ENCODE peak calls at places on chromosomes 4 and X, in four cellular contexts. One of them, this sample, is unnamed.

GRCh38 chr4:69096111-69096656 is at the start of gene UGT2B7:
- DNase-seq in breast epithelium: no peak
- DNase-seq in AG09309: no peak
- DNase-seq in PC-3: peak
- DNase-seq in this sample: no peak

GRCh38 chrX:31609130-31609529 is 537.3 kb upstream of the FTHL17 start:
- DNase-seq in breast epithelium: no peak
- DNase-seq in AG09309: peak
- DNase-seq in PC-3: peak
- DNase-seq in this sample: no peak

GRCh38 chr4:145861331-145862318 is 77.0 kb downstream of the ZNF827 start:
- DNase-seq in breast epithelium: no peak
- DNase-seq in AG09309: no peak
- DNase-seq in PC-3: no peak
- DNase-seq in this sample: no peak

GRCh38 chr4:181528570-181529184 is 714.5 kb upstream of the TENM3 start:
- DNase-seq in breast epithelium: peak
- DNase-seq in AG09309: peak
- DNase-seq in PC-3: peak
- DNase-seq in this sample: no peak

GRCh38 chr4:2702361-2702760 is 53.8 kb downstream of the TNIP2 start:
- DNase-seq in breast epithelium: no peak
- DNase-seq in AG09309: no peak
- DNase-seq in PC-3: no peak
- DNase-seq in this sample: no peak

GRCh38 chr4:6177587-6178197 is 22.7 kb downstream of the JAKMIP1 start:
- DNase-seq in breast epithelium: no peak
- DNase-seq in AG09309: no peak
- DNase-seq in PC-3: no peak
- DNase-seq in this sample: no peak

GRCh38 chrX:151981129-151981528 is 6.7 kb upstream of the GABRE start:
- DNase-seq in breast epithelium: no peak
- DNase-seq in AG09309: peak
- DNase-seq in PC-3: peak
- DNase-seq in this sample: no peak

GRCh38 chr4:144894525-144894924 is 203.5 kb downstream of the ANAPC10 start:
- DNase-seq in breast epithelium: no peak
- DNase-seq in AG09309: no peak
- DNase-seq in PC-3: peak
- DNase-seq in this sample: no peak

GRCh38 chr4:103887191-103887590 is 167.4 kb upstream of the TACR3 start:
- DNase-seq in breast epithelium: no peak
- DNase-seq in AG09309: no peak
- DNase-seq in PC-3: no peak
- DNase-seq in this sample: no peak

GRCh38 chrX:107542500-107542899 is 85.8 kb upstream of the PRPS1 start:
- DNase-seq in breast epithelium: no peak
- DNase-seq in AG09309: no peak
- DNase-seq in PC-3: peak
- DNase-seq in this sample: no peak

GRCh38 chr4:147019061-147019460 is 73.4 kb upstream of the TTC29 start:
- DNase-seq in breast epithelium: peak
- DNase-seq in AG09309: peak
- DNase-seq in PC-3: peak
- DNase-seq in this sample: no peak

GRCh38 chr4:113971706-113972360 is 7.6 kb downstream of the ARSJ start:
- DNase-seq in breast epithelium: no peak
- DNase-seq in AG09309: no peak
- DNase-seq in PC-3: peak
- DNase-seq in this sample: no peak

GRCh38 chr4:168585168-168586091 is 88.6 kb downstream of the PALLD start:
- DNase-seq in breast epithelium: peak
- DNase-seq in AG09309: peak
- DNase-seq in PC-3: peak
- DNase-seq in this sample: no peak

GRCh38 chr4:137122876-137123275 is 409.4 kb downstream of the PCDH18 start:
- DNase-seq in breast epithelium: no peak
- DNase-seq in AG09309: no peak
- DNase-seq in PC-3: no peak
- DNase-seq in this sample: no peak

GRCh38 chr4:3820806-3821579 is 54.8 kb downstream of the ADRA2C start:
- DNase-seq in breast epithelium: no peak
- DNase-seq in AG09309: no peak
- DNase-seq in PC-3: no peak
- DNase-seq in this sample: no peak

GRCh38 chrX:125436855-125437254 is 117.2 kb downstream of the TEX13C start:
- DNase-seq in breast epithelium: no peak
- DNase-seq in AG09309: no peak
- DNase-seq in PC-3: peak
- DNase-seq in this sample: no peak

GRCh38 chr4:87807402-87807801 is 8.0 kb downstream of the IBSP start:
- DNase-seq in breast epithelium: no peak
- DNase-seq in AG09309: peak
- DNase-seq in PC-3: peak
- DNase-seq in this sample: no peak

GRCh38 chr4:186554485-186554884 is 882 bp downstream of the MTNR1A start:
- DNase-seq in breast epithelium: no peak
- DNase-seq in AG09309: no peak
- DNase-seq in PC-3: peak
- DNase-seq in this sample: no peak

GRCh38 chrX:150936556-150936955 is 38.1 kb upstream of the CD99L2 start:
- DNase-seq in breast epithelium: no peak
- DNase-seq in AG09309: peak
- DNase-seq in PC-3: no peak
- DNase-seq in this sample: no peak

GRCh38 chr4:88858752-88859151 is 161.1 kb upstream of the NAP1L5 start:
- DNase-seq in breast epithelium: no peak
- DNase-seq in AG09309: no peak
- DNase-seq in PC-3: no peak
- DNase-seq in this sample: no peak

GRCh38 chrX:110806145-110806544 is 10.5 kb upstream of the CHRDL1 start:
- DNase-seq in breast epithelium: no peak
- DNase-seq in AG09309: peak
- DNase-seq in PC-3: no peak
- DNase-seq in this sample: no peak

GRCh38 chr4:148634476-148634875 is 192.3 kb upstream of the NR3C2 start:
- DNase-seq in breast epithelium: no peak
- DNase-seq in AG09309: no peak
- DNase-seq in PC-3: peak
- DNase-seq in this sample: no peak

GRCh38 chr4:9994246-9994847 is 26.9 kb downstream of the SLC2A9 start:
- DNase-seq in breast epithelium: no peak
- DNase-seq in AG09309: no peak
- DNase-seq in PC-3: no peak
- DNase-seq in this sample: no peak

GRCh38 chr4:154549894-154550790 is at the start of gene PLRG1:
- DNase-seq in breast epithelium: peak
- DNase-seq in AG09309: peak
- DNase-seq in PC-3: peak
- DNase-seq in this sample: peak
- TF ChIP-seq CTCF in breast epithelium: peak
- TF ChIP-seq CTCF in AG09309: no peak
- TF ChIP-seq CTCF in PC-3: no peak
- TF ChIP-seq CTCF in this sample: no peak

DNA sequence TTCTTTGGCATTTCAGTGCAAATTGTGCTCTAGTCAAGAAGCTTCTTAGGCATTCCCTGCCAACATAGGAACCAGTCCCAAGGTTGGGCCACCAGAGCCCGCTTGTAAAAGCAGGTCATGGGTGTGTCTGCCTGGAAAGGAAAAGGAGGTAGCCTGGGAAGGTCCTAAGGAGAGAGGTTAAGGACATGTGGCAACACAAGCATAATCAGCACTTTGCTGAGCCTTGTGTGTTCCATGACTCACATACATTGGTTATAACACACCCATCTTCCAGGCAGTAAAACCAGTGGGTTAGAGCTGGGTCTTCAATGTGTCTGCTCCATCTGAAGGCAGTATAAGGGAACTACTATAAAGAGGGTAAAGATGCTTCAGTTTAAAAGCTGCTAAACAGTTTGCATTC is 165.0 kb downstream of the FHIP1A start:
- DNase-seq in breast epithelium: no peak
- DNase-seq in AG09309: no peak
- DNase-seq in PC-3: peak
- DNase-seq in this sample: no peak
- TF ChIP-seq CTCF in breast epithelium: no peak
- TF ChIP-seq CTCF in AG09309: no peak
- TF ChIP-seq CTCF in PC-3: peak
- TF ChIP-seq CTCF in this sample: no peak

DNA sequence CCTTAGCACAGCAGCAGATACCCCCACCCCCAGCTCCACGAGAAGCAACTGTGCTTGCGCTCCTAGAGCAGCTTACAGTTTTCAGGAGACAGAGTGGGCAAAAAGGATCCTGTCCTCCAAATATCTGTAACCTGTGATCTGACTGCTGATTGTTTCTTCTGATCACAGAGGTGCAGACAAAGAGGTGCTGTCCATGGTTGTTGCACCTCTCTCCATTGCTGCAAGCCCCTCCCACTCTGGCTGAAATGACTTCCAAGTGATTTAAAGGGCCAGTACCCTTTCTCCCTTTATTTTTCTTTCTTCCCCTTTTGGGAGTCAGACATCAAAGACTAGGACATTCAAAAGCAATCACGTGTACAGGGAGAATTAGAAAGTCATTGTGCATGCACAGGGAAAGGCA is 205.3 kb upstream of the GEMIN8 start:
- DNase-seq in breast epithelium: no peak
- DNase-seq in AG09309: no peak
- DNase-seq in PC-3: peak
- DNase-seq in this sample: no peak
- TF ChIP-seq CTCF in breast epithelium: no peak
- TF ChIP-seq CTCF in AG09309: no peak
- TF ChIP-seq CTCF in PC-3: no peak
- TF ChIP-seq CTCF in this sample: no peak

DNA sequence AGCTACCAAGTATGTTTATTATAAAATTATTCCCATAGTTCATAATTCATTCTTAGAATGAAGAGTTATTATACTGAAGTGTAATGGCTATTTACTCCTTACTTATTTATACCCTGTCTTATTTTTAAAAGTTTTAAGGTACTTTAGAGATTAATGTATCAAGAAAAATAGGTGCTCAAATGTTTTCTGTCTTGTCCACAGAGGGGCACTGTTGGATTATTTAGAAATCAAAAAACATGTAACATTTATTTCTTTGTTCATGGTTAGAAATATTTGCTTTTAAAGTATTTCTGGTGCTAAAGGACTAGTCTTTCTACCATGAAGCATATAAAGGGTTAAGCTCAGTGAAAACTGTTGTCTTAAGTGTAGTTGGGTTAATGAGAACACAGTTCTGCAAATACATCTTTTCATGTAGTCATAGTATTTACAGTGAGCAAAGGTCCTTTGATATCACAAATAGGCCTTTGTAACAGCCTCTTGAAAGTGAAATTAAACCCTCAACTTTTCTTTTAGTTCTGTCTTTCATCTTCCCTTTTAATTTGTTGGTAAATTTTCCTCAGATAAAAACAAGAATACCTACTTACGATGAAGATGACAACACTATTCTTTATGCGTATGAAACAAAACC is 7.7 kb downstream of the SCML1 start:
- DNase-seq in breast epithelium: no peak
- DNase-seq in AG09309: no peak
- DNase-seq in PC-3: peak
- DNase-seq in this sample: no peak
- TF ChIP-seq CTCF in breast epithelium: peak
- TF ChIP-seq CTCF in AG09309: peak
- TF ChIP-seq CTCF in PC-3: peak
- TF ChIP-seq CTCF in this sample: peak

GRCh38 chrX:38192007-38192625 is 28.6 kb downstream of the SRPX start:
- DNase-seq in breast epithelium: no peak
- DNase-seq in AG09309: no peak
- DNase-seq in PC-3: peak
- DNase-seq in this sample: no peak
- TF ChIP-seq CTCF in breast epithelium: no peak
- TF ChIP-seq CTCF in AG09309: peak
- TF ChIP-seq CTCF in PC-3: peak
- TF ChIP-seq CTCF in this sample: peak

DNA sequence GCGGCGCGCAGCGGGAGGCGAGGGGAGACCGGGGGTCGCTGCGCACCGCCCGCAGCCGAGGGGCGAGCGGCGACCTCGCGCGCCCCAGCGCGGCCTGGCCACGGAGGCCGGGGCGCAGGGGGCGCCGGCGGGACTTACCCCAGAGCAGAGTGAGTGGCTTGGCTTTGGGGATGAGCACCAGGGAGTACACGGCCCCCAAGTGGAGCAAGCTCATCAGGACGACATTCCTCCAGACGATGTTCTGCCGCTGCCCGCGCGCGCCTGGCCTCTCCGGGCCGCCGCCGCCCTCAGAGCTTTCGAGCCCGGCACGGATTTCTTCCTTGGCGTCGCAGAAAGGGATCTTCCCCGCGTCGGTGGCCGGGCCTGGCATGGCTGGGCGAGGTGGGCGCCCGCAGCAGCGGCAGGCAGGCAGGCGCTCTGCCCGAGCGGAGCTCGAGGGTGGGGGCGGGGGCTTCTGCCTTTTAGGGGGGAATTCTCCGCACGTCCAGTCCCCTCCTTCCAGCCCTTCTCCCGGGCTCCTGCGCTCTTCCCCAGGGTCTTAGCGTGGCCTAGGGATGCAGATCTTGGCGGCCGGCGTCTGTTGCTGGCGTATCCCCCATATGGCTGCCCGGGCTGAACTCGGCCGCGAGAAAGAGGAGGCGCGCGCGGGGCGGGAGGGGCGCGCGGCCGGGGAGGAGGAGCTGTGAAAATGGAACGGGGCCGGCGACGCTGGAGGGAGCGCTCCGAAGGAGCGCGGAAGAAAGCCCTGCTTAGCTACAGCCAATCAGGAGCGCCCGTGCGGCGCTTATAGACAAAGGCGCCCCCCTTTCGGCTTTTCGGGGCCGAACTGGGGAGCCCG is at the start of gene SCD5:
- DNase-seq in breast epithelium: no peak
- DNase-seq in AG09309: no peak
- DNase-seq in PC-3: peak
- DNase-seq in this sample: peak
- TF ChIP-seq CTCF in breast epithelium: no peak
- TF ChIP-seq CTCF in AG09309: no peak
- TF ChIP-seq CTCF in PC-3: no peak
- TF ChIP-seq CTCF in this sample: no peak